ENCODE peak calls at places on chromosomes 13 and 19, in seven cellular contexts. V is left ventricle myocardium inferior, T is tibial artery, C is BE2C, E is AG09309, G is H9, K is MCF 10A. B is an unnamed sample.

GRCh38 chr19:4732680-4733114 is 9.1 kb upstream of the DPP9 start:
- DNase-seq in K (peak), E (no peak), T (no peak), V (peak), C (peak), G (peak), B (no peak)

GRCh38 chr13:113093580-113094409 is 11.8 kb upstream of the F7 start:
- DNase-seq in C (no peak), T (no peak), E (no peak), V (peak), K (no peak), G (no peak), B (no peak)

GRCh38 chr19:49390131-49390977 is 2.3 kb downstream of the KASH5 start:
- DNase-seq in V (no peak), G (no peak), E (no peak), T (no peak), K (no peak), C (no peak), B (no peak)

GRCh38 chr13:113653264-113654174 is 4.5 kb downstream of the ATP4B start:
- DNase-seq in E (no peak), C (peak), V (peak), T (no peak), K (peak), G (no peak), B (no peak)

GRCh38 chr19:8310342-8311055 is 2.3 kb upstream of the CD320 start:
- DNase-seq in G (no peak), T (no peak), C (peak), E (no peak), K (no peak), V (no peak), B (no peak)

GRCh38 chr13:73321039-73321438 is 262.2 kb downstream of the KLF5 start:
- DNase-seq in G (no peak), V (no peak), T (no peak), E (no peak), K (no peak), C (no peak), B (no peak)

GRCh38 chr13:26007261-26007765 is 44.5 kb downstream of the SHISA2 start:
- DNase-seq in K (no peak), E (no peak), G (no peak), T (no peak), V (no peak), C (no peak), B (no peak)

GRCh38 chr19:55451163-55451521 is 8.0 kb upstream of the SHISA7 start:
- DNase-seq in T (no peak), C (no peak), E (no peak), G (no peak), K (no peak), V (no peak), B (no peak)

GRCh38 chr19:28582807-28583206 is 630.1 kb downstream of the UQCRFS1 start:
- DNase-seq in V (no peak), G (no peak), T (no peak), E (no peak), C (no peak), K (no peak), B (no peak)

GRCh38 chr13:73722120-73722519 is 412.1 kb downstream of the KLF12 start:
- DNase-seq in V (no peak), K (peak), E (peak), G (no peak), T (no peak), C (no peak), B (no peak)

GRCh38 chr13:44739120-44739519 is 163.0 kb upstream of the TSC22D1 start:
- DNase-seq in V (no peak), C (no peak), K (no peak), T (no peak), E (no peak), G (no peak), B (no peak)
- TF ChIP-seq CTCF in V (no peak), C (peak), K (no peak), T (no peak), E (no peak), G (peak), B (no peak)

GRCh38 chr19:32291876-32292275 is 53.5 kb upstream of the ZNF507 start:
- DNase-seq in G (no peak), V (no peak), E (no peak), C (no peak), K (no peak), T (no peak), B (no peak)

GRCh38 chr19:32289566-32290210 is 55.7 kb upstream of the ZNF507 start:
- DNase-seq in E (no peak), V (no peak), K (no peak), G (no peak), C (no peak), T (no peak), B (no peak)

GRCh38 chr19:32287086-32287485 is 58.3 kb upstream of the ZNF507 start:
- DNase-seq in G (no peak), E (no peak), V (no peak), K (no peak), T (no peak), C (no peak), B (no peak)

GRCh38 chr19:32287811-32288227 is 57.6 kb upstream of the ZNF507 start:
- DNase-seq in V (peak), T (peak), E (peak), K (peak), G (peak), C (peak), B (peak)
- TF ChIP-seq CTCF in V (peak), T (peak), E (peak), K (no peak), G (peak), C (peak), B (peak)

GRCh38 chr19:2050991-2051770 is at the start of gene MKNK2:
- DNase-seq in V (peak), E (no peak), C (peak), G (peak), T (peak), K (peak), B (peak)
- TF ChIP-seq CTCF in V (peak), E (peak), C (peak), G (peak), T (peak), K (peak), B (peak)

GRCh38 chr19:16527971-16528521 is 14.2 kb downstream of the CHERP start:
- DNase-seq in G (peak), C (peak), E (no peak), T (no peak), K (no peak), V (no peak), B (no peak)
- TF ChIP-seq CTCF in G (peak), C (peak), E (peak), T (no peak), K (peak), V (peak), B (peak)

GRCh38 chr19:19677579-19677978 is 8.9 kb downstream of the ZNF101 start:
- DNase-seq in T (no peak), G (no peak), E (no peak), K (no peak), C (no peak), V (no peak), B (no peak)

GRCh38 chr19:19668230-19669012 is at the start of gene ZNF101:
- DNase-seq in G (peak), E (peak), K (peak), C (peak), T (peak), V (peak), B (peak)

GRCh38 chr19:19670070-19670551 is 1.5 kb downstream of the ZNF101 start:
- DNase-seq in T (no peak), E (no peak), V (no peak), K (no peak), C (no peak), G (peak), B (no peak)

GRCh38 chr19:19674315-19674714 is 5.7 kb downstream of the ZNF101 start:
- DNase-seq in C (no peak), G (no peak), T (no peak), E (no peak), V (no peak), K (no peak), B (no peak)

GRCh38 chr19:19672816-19673215 is 4.2 kb downstream of the ZNF101 start:
- DNase-seq in T (no peak), C (no peak), K (no peak), V (no peak), E (no peak), G (no peak), B (no peak)
- TF ChIP-seq CTCF in T (no peak), C (no peak), K (no peak), V (no peak), E (no peak), G (no peak), B (no peak)

GRCh38 chr13:89034015-89034414 is 1362.8 kb downstream of the SLITRK5 start:
- DNase-seq in K (no peak), T (no peak), C (no peak), G (no peak), E (no peak), V (no peak), B (no peak)
- TF ChIP-seq CTCF in K (no peak), T (no peak), C (no peak), G (no peak), E (no peak), V (no peak), B (no peak)

DNA sequence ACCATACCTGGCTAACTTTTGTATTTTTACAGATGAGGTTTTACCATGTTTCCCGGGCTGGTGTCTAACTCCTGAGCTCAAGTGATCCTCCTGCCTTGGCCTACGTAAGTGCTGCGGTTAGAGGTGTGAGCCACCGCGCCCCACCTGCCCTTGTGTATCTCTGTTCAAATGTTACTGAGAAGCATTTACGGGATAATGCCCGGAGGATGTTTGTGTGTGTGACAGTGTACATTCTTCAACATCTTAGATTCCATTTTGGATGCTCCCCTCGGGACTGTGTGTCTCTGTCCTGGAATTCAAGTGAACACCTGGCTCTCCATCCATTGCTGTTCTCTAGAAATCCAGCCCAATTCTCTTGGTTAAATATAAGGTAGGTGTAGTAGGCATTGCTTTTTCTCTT is 93.7 kb downstream of the NLRP12 start:
- DNase-seq in E (no peak), C (no peak), T (no peak), K (no peak), V (no peak), G (no peak), B (no peak)
- TF ChIP-seq CTCF in E (no peak), C (no peak), T (no peak), K (no peak), V (no peak), G (no peak), B (no peak)

DNA sequence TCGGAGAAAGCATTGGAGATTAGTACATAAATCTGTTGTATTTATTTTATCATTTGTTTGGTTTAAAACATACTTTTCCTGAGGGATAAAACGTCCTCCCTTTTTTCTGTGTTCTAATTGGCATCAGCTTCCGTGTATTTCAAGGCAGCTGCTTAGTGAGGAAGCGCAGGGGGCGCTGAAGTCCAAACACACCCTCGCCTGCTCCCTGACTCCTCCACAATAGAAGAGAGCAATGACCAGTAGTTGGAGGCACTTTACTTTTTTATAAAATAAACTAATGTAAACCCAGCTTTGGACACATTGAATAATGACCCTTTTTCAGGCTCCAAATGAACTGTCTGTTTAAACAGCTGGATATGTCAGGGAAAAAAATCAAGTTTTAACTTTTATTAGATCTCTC is 79.9 kb downstream of the RNASEH2B start:
- DNase-seq in V (no peak), G (peak), K (no peak), T (peak), C (no peak), E (no peak), B (no peak)
- TF ChIP-seq CTCF in V (peak), G (peak), K (no peak), T (no peak), C (peak), E (no peak), B (no peak)

DNA sequence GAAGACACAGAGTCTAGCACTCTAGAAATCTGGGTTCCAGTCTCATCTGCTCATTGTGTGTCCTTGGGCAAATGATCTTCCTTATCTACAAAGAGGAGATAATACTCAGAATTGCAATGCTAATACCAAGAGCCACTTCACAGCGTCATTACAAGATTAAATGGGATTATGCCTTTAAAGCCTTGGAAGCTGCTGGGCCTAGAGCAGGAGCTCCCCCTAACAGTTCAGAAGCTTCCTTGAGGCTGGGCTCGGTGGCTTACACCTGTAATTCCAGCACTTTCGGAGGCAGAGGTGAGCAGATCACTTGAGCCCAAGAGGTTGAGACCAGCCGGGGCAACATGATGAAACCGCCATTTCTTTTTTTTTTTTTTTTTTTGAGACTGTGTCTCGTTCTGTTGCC is 27.6 kb downstream of the AP2S1 start:
- DNase-seq in G (no peak), C (no peak), K (no peak), E (no peak), T (no peak), V (no peak), B (no peak)
- TF ChIP-seq CTCF in G (no peak), C (no peak), K (no peak), E (no peak), T (no peak), V (no peak), B (no peak)

GRCh38 chr13:69566104-69566716 is 541.4 kb upstream of the ATXN8OS start:
- DNase-seq in E (no peak), C (no peak), V (no peak), G (no peak), T (no peak), K (no peak), B (no peak)

GRCh38 chr13:69567514-69567913 is 540.1 kb upstream of the ATXN8OS start:
- DNase-seq in C (no peak), K (no peak), V (no peak), G (no peak), E (no peak), T (no peak), B (no peak)

DNA sequence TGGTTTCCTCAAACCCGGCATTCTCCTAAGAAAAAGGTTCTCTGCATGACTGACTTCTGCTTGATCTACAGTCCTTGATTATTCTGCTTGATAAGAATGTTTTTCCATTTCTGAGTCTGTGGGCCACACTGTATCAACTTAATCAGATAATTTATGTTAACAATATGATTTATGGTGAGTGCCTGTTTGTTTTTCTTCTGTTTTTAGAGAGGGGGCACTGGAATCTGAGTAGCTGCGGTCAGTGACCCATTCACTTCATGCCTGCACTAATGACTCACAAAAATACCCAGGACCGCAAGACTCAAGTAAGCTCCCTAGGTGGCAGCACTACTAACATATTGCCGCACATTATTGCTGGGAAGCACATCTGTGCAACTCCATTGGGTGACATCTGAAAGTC is 542.3 kb upstream of the ATXN8OS start:
- DNase-seq in E (no peak), V (no peak), C (peak), K (peak), T (no peak), G (peak), B (no peak)
- TF ChIP-seq CTCF in E (no peak), V (no peak), C (peak), K (peak), T (no peak), G (peak), B (no peak)